ENCODE peak calls at places on chromosomes 11 and 22, in five cellular contexts. Q is heart left ventricle, B is bronchial epithelial cell, P is gastrocnemius medialis, W is GM13977. L is an unnamed sample.

GRCh38 chr11:22467741-22468140 is 129.6 kb downstream of the SLC17A6 start:
- DNase-seq in Q (no peak), B (peak), P (no peak), W (no peak), L (no peak)

GRCh38 chr11:122355968-122356367 is 240.0 kb upstream of the BLID start:
- DNase-seq in Q (no peak), B (no peak), P (no peak), W (no peak), L (no peak)

GRCh38 chr22:24819941-24820461 is 14.0 kb downstream of the SGSM1 start:
- DNase-seq in Q (peak), B (no peak), P (no peak), W (no peak), L (no peak)

GRCh38 chr11:125070699-125071254 is 7.7 kb downstream of the SLC37A2 start:
- DNase-seq in Q (peak), B (peak), P (peak), W (peak), L (peak)

GRCh38 chr11:118530683-118531596 is at the start of gene TMEM25:
- DNase-seq in Q (peak), B (peak), P (peak), W (peak), L (peak)

GRCh38 chr11:118618115-118618990 is 10.9 kb downstream of the PHLDB1 start:
- DNase-seq in Q (peak), B (peak), P (no peak), W (no peak), L (no peak)

GRCh38 chr11:10413268-10413667 is 41.8 kb upstream of the AMPD3 start:
- DNase-seq in Q (no peak), B (peak), P (peak), W (no peak), L (no peak)

GRCh38 chr11:44767421-44767820 is 40.7 kb downstream of the TSPAN18 start:
- DNase-seq in Q (no peak), B (no peak), P (no peak), W (no peak), L (no peak)

GRCh38 chr11:40140560-40140959 is 1318.9 kb downstream of the LRRC4C start:
- DNase-seq in Q (no peak), B (no peak), P (no peak), W (no peak), L (no peak)

GRCh38 chr11:11577246-11577855 is 44.5 kb downstream of the GALNT18 start:
- DNase-seq in Q (peak), B (peak), P (no peak), W (no peak), L (no peak)

GRCh38 chr11:6568191-6568918 is 35.1 kb downstream of the RRP8 start:
- DNase-seq in Q (peak), B (peak), P (no peak), W (peak), L (no peak)

GRCh38 chr22:33923660-33924246 is 3.5 kb upstream of the LARGE1 start:
- DNase-seq in Q (peak), B (peak), P (peak), W (peak), L (peak)

GRCh38 chr11:33292306-33292705 is 35.1 kb downstream of the HIPK3 start:
- DNase-seq in Q (no peak), B (no peak), P (no peak), W (no peak), L (no peak)

GRCh38 chr11:130178441-130178971 is 18.9 kb downstream of the ST14 start:
- DNase-seq in Q (peak), B (peak), P (no peak), W (no peak), L (no peak)

GRCh38 chr11:85540635-85541034 is 86.5 kb downstream of the DLG2 start:
- DNase-seq in Q (no peak), B (no peak), P (no peak), W (no peak), L (no peak)

GRCh38 chr11:100740440-100740839 is 53.4 kb downstream of the ARHGAP42 start:
- DNase-seq in Q (no peak), B (no peak), P (no peak), W (no peak), L (no peak)

GRCh38 chr22:46454910-46455269 is 82.5 kb downstream of the CELSR1 start:
- DNase-seq in Q (no peak), B (peak), P (no peak), W (no peak), L (no peak)

GRCh38 chr11:40190294-40190693 is 1269.2 kb downstream of the LRRC4C start:
- DNase-seq in Q (no peak), B (no peak), P (no peak), W (no peak), L (no peak)

GRCh38 chr22:41526802-41527799 is 17.2 kb downstream of the POLR3H start:
- DNase-seq in Q (no peak), B (no peak), P (no peak), W (peak), L (peak)

GRCh38 chr11:46947399-46948077 is 11.0 kb downstream of the CSTPP1 start:
- DNase-seq in Q (no peak), B (no peak), P (no peak), W (no peak), L (no peak)

GRCh38 chr22:50270302-50271010 is at the start of gene MAPK11:
- DNase-seq in Q (peak), B (peak), P (no peak), W (peak), L (peak)

GRCh38 chr11:116082256-116082655 is 578.0 kb upstream of the CADM1 start:
- DNase-seq in Q (no peak), B (no peak), P (no peak), W (no peak), L (no peak)

GRCh38 chr11:116079580-116079979 is 575.4 kb upstream of the CADM1 start:
- DNase-seq in Q (no peak), B (no peak), P (no peak), W (no peak), L (no peak)

GRCh38 chr11:116077092-116077491 is 572.9 kb upstream of the CADM1 start:
- DNase-seq in Q (no peak), B (no peak), P (no peak), W (no peak), L (no peak)

GRCh38 chr11:116073854-116074837 is 569.9 kb upstream of the CADM1 start:
- DNase-seq in Q (peak), B (peak), P (no peak), W (peak), L (peak)

GRCh38 chr11:116078101-116078561 is 573.9 kb upstream of the CADM1 start:
- DNase-seq in Q (no peak), B (no peak), P (no peak), W (peak), L (peak)
- TF ChIP-seq CTCF in Q (no peak), B (no peak), P (no peak), W (peak), L (peak)

GRCh38 chr11:77113382-77114088 is 10.9 kb downstream of the OMP start:
- DNase-seq in Q (no peak), B (peak), P (no peak), W (peak), L (peak)
- TF ChIP-seq CTCF in Q (peak), B (peak), P (peak), W (peak), L (peak)

DNA sequence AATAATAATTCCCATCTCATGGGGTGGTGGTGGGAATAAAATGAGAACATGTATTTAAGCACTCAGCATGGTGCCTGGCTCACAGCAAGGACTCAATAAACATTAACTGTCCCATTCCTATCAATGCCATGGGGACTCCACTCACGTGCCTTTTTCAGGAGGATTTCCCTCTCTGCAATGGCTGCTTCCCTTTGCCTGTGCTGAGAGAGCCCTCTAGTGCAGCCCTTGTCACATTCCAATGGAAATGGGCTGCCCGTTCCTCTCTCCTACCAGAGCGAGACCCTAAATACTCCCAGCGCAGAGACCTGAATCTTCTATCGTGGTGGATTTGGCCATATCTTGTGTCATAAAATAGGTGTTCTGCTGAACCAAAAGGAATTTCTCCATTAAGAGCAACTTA is 621.5 kb upstream of the B3GAT1 start:
- DNase-seq in Q (no peak), B (no peak), P (no peak), W (no peak), L (no peak)
- TF ChIP-seq CTCF in Q (peak), B (no peak), P (no peak), W (no peak), L (no peak)

GRCh38 chr11:64857485-64857884 is 13.0 kb upstream of the CDC42BPG start:
- DNase-seq in Q (no peak), B (no peak), P (no peak), W (no peak), L (no peak)

GRCh38 chr11:64855596-64856304 is 11.3 kb upstream of the CDC42BPG start:
- DNase-seq in Q (no peak), B (no peak), P (no peak), W (no peak), L (no peak)

GRCh38 chr11:64854534-64855502 is 10.4 kb upstream of the CDC42BPG start:
- DNase-seq in Q (peak), B (peak), P (peak), W (no peak), L (no peak)

GRCh38 chr11:64858467-64859401 is 14.3 kb upstream of the CDC42BPG start:
- DNase-seq in Q (peak), B (no peak), P (peak), W (no peak), L (no peak)

GRCh38 chr11:64856382-64857227 is 12.2 kb upstream of the CDC42BPG start:
- DNase-seq in Q (no peak), B (peak), P (peak), W (no peak), L (no peak)
- TF ChIP-seq CTCF in Q (no peak), B (no peak), P (no peak), W (no peak), L (no peak)

DNA sequence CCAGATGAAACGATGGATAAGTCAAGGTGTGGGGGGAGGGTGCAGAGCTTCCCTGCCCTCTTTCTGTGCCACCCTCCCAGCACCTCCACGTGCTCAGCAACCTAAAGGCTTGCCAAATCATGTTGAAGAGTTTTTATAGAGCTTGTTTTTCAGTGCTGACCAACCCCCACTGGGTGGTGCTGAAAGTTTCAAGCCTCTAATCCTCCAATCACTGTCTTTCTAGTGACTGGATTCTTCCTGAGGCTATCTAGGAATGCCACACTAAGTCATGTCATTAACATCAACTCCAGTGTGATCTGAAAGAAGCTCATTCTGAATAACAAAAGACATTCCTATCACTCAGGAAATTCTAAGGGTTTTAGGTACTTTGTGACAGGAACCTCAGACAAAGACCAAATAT is 382.6 kb downstream of the DYNC2H1 start:
- DNase-seq in Q (no peak), B (peak), P (no peak), W (no peak), L (no peak)
- TF ChIP-seq CTCF in Q (no peak), B (no peak), P (no peak), W (no peak), L (no peak)

GRCh38 chr22:48553119-48553518 is 1274.6 kb downstream of the BRD1 start:
- DNase-seq in Q (no peak), B (no peak), P (no peak), W (no peak), L (no peak)

GRCh38 chr22:48555606-48556005 is 1272.1 kb downstream of the BRD1 start:
- DNase-seq in Q (no peak), B (no peak), P (no peak), W (no peak), L (no peak)

GRCh38 chr22:48553694-48554308 is 1273.9 kb downstream of the BRD1 start:
- DNase-seq in Q (no peak), B (no peak), P (no peak), W (no peak), L (no peak)

GRCh38 chr22:48556751-48557150 is 1270.9 kb downstream of the BRD1 start:
- DNase-seq in Q (no peak), B (no peak), P (no peak), W (no peak), L (no peak)

DNA sequence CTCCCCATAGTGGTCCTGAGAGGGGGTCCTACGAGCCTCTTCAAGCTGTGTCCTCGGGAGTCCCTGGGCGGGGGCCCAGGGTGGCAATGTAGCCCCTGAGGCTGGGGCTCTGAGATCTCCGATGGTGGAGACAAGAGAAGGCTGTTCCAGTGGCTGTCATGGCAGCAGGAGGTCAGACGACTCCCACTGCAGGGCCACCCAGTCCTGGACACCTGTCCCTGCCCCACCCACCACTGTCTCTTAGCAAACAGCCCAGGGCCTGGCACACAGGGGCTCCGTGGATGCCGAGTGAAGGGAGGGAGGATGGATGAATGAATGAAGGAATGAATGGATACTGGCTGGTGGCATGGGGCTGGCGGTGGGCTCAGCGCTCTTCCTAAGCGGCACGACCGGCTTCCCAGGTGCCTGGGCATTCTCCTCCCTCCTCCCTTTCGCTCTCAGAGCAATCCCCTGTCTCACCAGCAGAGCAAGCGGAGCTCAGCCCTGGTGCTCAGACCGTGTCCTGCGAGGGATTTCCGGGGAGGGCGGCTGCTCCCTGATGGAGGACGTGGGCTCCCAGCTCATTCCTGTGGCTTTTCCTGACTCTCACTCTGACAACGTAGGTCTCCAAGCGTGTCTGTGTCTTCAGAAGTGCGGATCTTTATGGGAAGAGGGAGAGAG is 1272.7 kb downstream of the BRD1 start:
- DNase-seq in Q (no peak), B (no peak), P (no peak), W (no peak), L (no peak)
- TF ChIP-seq CTCF in Q (no peak), B (no peak), P (no peak), W (no peak), L (no peak)

GRCh38 chr11:15038963-15039362 is 34.4 kb upstream of the CALCB start:
- DNase-seq in Q (no peak), B (peak), P (no peak), W (no peak), L (no peak)
- TF ChIP-seq CTCF in Q (no peak), B (peak), P (no peak), W (no peak), L (no peak)